ENCODE peak calls at places on chromosomes 11 and 22, in four cellular contexts. O, S, B and E are unnamed samples.
A peak's percentile ranks its signal among the peaks of the same experiment; 100 is the strongest.

GRCh38 chr11:130766650-130767297 is 149.5 kb downstream of the SNX19 start:
- DNase-seq in O (no peak), S (no peak), B (no peak), E (no peak)

GRCh38 chr11:88100161-88100560 is 75.1 kb downstream of the RAB38 start:
- DNase-seq in O (no peak), S (no peak), B (no peak), E (no peak)

GRCh38 chr11:106399075-106399500 is 321.6 kb downstream of the AASDHPPT start:
- DNase-seq in O (no peak), S (no peak), B (no peak), E (no peak)

GRCh38 chr22:37226514-37226913 is 14.2 kb upstream of the SSTR3 start:
- DNase-seq in O (no peak), S (no peak), B (no peak), E (no peak)

GRCh38 chr11:64644348-64645242 is 53.6 kb downstream of the SLC22A12 start:
- DNase-seq in O (no peak), S (no peak), B (peak; percentile 67), E (peak; percentile 57)

GRCh38 chr22:44870021-44870420 is 117.6 kb downstream of the ARHGAP8 start:
- DNase-seq in O (no peak), S (no peak), B (no peak), E (no peak)

GRCh38 chr11:31652528-31652927 is 143.0 kb downstream of the ELP4 start:
- DNase-seq in O (no peak), S (no peak), B (no peak), E (no peak)

GRCh38 chr11:108241370-108242037 is 18.6 kb downstream of the ATM start:
- DNase-seq in O (no peak), S (no peak), B (no peak), E (no peak)

GRCh38 chr11:59247535-59248227 is 35.0 kb upstream of the MPEG1 start:
- DNase-seq in O (no peak), S (no peak), B (no peak), E (no peak)

GRCh38 chr22:43042101-43042780 is 27.3 kb upstream of the PACSIN2 start:
- DNase-seq in O (no peak), S (no peak), B (no peak), E (no peak)

GRCh38 chr11:47406896-47407745 is 1.3 kb upstream of the SLC39A13 start:
- DNase-seq in O (no peak), S (no peak), B (no peak), E (no peak)

GRCh38 chr11:65013692-65014145 is 241 bp upstream of the ARL2 start:
- DNase-seq in O (peak; percentile 69), S (peak; percentile 95), B (no peak), E (peak; percentile 91)

GRCh38 chr11:74282863-74283484 is 28.5 kb downstream of the P4HA3 start:
- DNase-seq in O (no peak), S (no peak), B (no peak), E (no peak)

GRCh38 chr11:130705670-130706421 is 210.4 kb downstream of the SNX19 start:
- DNase-seq in O (no peak), S (no peak), B (no peak), E (no peak)

GRCh38 chr11:79019277-79019676 is 421.6 kb downstream of the TENM4 start:
- DNase-seq in O (no peak), S (no peak), B (no peak), E (no peak)

GRCh38 chr11:79007811-79008294 is 433.0 kb downstream of the TENM4 start:
- DNase-seq in O (no peak), S (no peak), B (no peak), E (peak; percentile 50)

GRCh38 chr11:79011357-79011756 is 429.5 kb downstream of the TENM4 start:
- DNase-seq in O (no peak), S (no peak), B (no peak), E (no peak)

GRCh38 chr11:79018371-79018849 is 422.4 kb downstream of the TENM4 start:
- DNase-seq in O (no peak), S (no peak), B (no peak), E (no peak)

DNA sequence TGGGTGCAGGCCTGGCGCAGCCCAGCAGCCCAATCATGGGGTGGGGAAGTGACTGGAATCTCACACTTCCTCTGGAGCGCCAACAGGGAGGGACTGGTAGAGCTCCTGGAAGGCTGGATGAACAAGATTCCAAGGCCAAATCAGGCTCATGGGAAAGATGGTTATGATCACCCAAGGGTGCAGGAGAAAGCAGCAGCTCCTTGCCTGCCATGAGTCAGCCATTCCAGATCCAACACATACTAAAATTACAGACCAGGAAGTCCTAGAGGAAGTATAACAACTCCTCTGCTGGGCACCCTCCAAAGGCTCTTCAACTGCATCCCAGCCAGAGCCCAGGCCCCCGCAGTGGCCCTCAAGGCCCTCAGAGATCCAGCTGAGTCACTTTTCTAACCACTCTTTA is 427.3 kb downstream of the TENM4 start:
- DNase-seq in O (no peak), S (no peak), B (no peak), E (no peak)
- TF ChIP-seq SUZ12 in O (no peak), S (no peak), B (no peak), E (no peak)

GRCh38 chr11:61080526-61080925 is 21.8 kb upstream of the CD5 start:
- DNase-seq in O (no peak), S (no peak), B (no peak), E (no peak)
- TF ChIP-seq SUZ12 in O (no peak), S (no peak), B (no peak), E (no peak)

DNA sequence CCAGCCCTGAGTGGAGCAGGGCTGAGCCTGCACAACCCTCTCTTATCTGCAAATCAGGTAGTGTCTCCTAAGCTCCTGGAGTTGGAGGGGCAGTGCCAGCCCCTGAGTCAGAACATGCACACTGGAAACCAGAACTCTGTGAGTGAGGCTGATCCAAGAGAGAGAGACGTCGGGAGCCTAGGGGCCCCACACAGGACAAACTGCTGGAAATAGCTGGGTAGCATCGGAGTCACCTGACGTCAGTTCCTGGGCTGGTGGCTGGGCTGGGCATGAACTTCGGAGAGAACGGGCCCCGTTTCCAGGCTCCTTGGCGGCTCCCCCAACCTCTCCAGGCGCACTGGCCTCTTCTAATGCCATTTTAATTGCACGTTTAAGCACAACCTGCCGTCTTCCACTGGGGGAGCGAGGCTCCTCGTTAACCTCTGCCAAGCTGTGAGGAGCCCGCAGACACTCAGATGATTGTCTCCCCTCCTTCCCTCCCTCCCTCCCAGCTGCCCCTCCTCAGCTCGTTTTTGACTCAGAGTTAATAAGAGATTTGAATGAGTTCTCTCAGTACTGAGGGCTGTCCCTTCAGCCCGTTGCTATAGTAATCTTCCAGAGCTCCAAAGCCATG is 191.2 kb upstream of the TBCEL start:
- DNase-seq in O (no peak), S (no peak), B (no peak), E (no peak)
- TF ChIP-seq SUZ12 in O (no peak), S (no peak), B (no peak), E (no peak)

DNA sequence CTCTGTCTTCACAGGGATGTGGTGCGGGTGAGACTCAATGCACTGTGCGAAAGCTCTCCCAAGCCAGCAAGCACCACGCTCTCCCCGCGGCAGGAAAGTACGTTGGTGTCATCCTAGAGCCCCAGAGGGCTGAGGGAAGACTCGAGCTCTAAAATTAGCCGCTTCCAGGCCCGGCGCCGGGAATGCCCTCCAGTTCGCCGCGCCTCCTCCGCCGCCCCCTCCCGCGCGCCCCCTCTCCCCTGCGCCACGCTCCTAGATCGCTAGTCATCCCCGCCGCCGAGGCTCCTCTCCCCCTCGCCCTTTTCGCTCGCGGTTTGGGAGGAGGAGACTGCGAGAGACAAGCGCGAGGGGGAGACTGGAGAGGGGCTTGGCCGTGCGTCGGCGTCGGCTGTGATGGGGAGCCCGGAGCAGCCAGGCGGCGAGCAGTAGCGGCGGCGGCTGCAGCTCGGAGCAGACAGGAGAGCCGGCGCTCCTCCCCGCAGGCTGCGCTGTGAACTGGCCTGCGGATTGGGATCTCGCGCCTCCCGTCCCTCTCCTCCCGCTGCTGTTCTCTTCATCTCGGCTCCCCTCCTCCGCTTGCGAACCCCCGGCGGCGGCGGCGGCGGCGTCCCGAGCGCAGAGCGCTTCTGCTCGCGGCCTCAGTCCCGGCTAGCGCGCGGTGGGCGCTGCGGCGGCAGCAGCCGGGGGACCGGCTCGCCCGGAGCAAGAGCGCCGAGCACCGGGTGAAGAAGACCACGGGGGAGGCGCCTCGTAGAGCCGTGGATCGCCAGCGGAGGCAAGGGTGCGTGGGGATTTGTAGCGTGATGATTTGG is at the start of gene FAT3:
- DNase-seq in O (no peak), S (no peak), B (peak; percentile 77), E (peak; percentile 63)
- TF ChIP-seq SUZ12 in O (no peak), S (no peak), B (peak; percentile 34), E (no peak)

DNA sequence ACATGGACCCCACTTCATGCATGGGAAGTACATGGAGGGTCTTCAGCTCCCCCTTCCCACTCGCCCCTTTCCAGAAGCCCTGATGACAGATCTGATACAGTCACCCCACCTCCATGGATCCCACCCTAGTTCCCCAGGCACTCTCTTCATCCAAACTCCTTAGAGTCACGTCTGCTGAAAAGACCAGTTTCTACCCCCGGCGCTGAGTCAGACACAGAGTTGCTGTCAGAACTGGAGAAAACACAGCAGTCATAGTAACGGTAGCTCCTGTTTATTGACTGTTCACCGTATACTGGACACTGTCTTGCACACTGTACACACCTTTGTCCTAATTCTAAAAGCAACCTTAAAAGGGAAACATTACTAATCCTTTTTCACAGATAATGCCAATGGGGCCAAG is 29.1 kb downstream of the DRD2 start:
- DNase-seq in O (no peak), S (no peak), B (no peak), E (no peak)
- TF ChIP-seq SUZ12 in O (no peak), S (no peak), B (no peak), E (no peak)

GRCh38 chr11:127105578-127105977 is 105.0 kb upstream of the KIRREL3 start:
- DNase-seq in O (no peak), S (no peak), B (no peak), E (no peak)

GRCh38 chr11:127106142-127106541 is 105.6 kb upstream of the KIRREL3 start:
- DNase-seq in O (no peak), S (no peak), B (no peak), E (no peak)

GRCh38 chr11:127108838-127109237 is 108.3 kb upstream of the KIRREL3 start:
- DNase-seq in O (no peak), S (no peak), B (no peak), E (no peak)

GRCh38 chr11:127109796-127110195 is 109.2 kb upstream of the KIRREL3 start:
- DNase-seq in O (no peak), S (peak; percentile 66), B (no peak), E (no peak)

GRCh38 chr11:127106938-127107337 is 106.4 kb upstream of the KIRREL3 start:
- DNase-seq in O (no peak), S (no peak), B (no peak), E (no peak)
- TF ChIP-seq SUZ12 in O (no peak), S (no peak), B (no peak), E (no peak)

GRCh38 chr11:60657880-60658279 is 41.5 kb upstream of the MS4A8 start:
- DNase-seq in O (no peak), S (no peak), B (no peak), E (no peak)

GRCh38 chr11:60658409-60658808 is 41.0 kb upstream of the MS4A8 start:
- DNase-seq in O (no peak), S (no peak), B (no peak), E (no peak)
- TF ChIP-seq SUZ12 in O (no peak), S (no peak), B (no peak), E (no peak)

GRCh38 chr11:117828641-117829368 is 4.3 kb upstream of the FXYD2 start:
- DNase-seq in O (no peak), S (no peak), B (peak; percentile 43), E (no peak)
- TF ChIP-seq SUZ12 in O (no peak), S (no peak), B (no peak), E (no peak)